ENCODE peak calls at places on chromosomes 4 and X, in four cellular contexts. B, Q, W and Z are unnamed samples.

GRCh38 chr4:79927931-79928330 is 145.1 kb downstream of the ANTXR2 start:
- DNase-seq in B (no peak), Q (no peak), W (no peak), Z (no peak)

GRCh38 chr4:38209654-38210053 is 249.5 kb downstream of the PTTG2 start:
- DNase-seq in B (peak; percentile 18), Q (no peak), W (no peak), Z (no peak)

GRCh38 chr4:105474110-105474518 is 252 bp upstream of the PPA2 start:
- DNase-seq in B (no peak), Q (no peak), W (no peak), Z (no peak)

GRCh38 chrX:7159132-7159861 is 11.3 kb upstream of the PUDP start:
- DNase-seq in B (no peak), Q (no peak), W (no peak), Z (no peak)

GRCh38 chr4:98507299-98507698 is 151.1 kb downstream of the TSPAN5 start:
- DNase-seq in B (no peak), Q (no peak), W (no peak), Z (no peak)

GRCh38 chr4:20253272-20253798 is 1.6 kb downstream of the SLIT2 start:
- DNase-seq in B (no peak), Q (no peak), W (peak; percentile 26), Z (no peak)

GRCh38 chr4:22463179-22463578 is 52.7 kb downstream of the ADGRA3 start:
- DNase-seq in B (no peak), Q (no peak), W (no peak), Z (no peak)

GRCh38 chrX:14027511-14028019 is 2.1 kb downstream of the GEMIN8 start:
- DNase-seq in B (peak; percentile 1), Q (no peak), W (peak; percentile 89), Z (no peak)

GRCh38 chr4:98659106-98659592 is 738 bp upstream of the TSPAN5 start:
- DNase-seq in B (no peak), Q (no peak), W (no peak), Z (peak; percentile 8)

GRCh38 chrX:12901486-12901885 is 4.9 kb upstream of the TLR8 start:
- DNase-seq in B (peak; percentile 11), Q (peak; percentile 59), W (peak; percentile 56), Z (no peak)

GRCh38 chr4:24471623-24472510 is 112.5 kb downstream of the DHX15 start:
- DNase-seq in B (no peak), Q (no peak), W (peak; percentile 9), Z (no peak)

GRCh38 chrX:30893206-30893605 is 4.2 kb upstream of the TAB3 start:
- DNase-seq in B (no peak), Q (no peak), W (no peak), Z (no peak)

GRCh38 chr4:168514249-168514852 is 17.5 kb downstream of the PALLD start:
- DNase-seq in B (peak; percentile 5), Q (no peak), W (peak; percentile 44), Z (peak; percentile 21)

GRCh38 chr4:11623726-11624037 is 195.0 kb upstream of the HS3ST1 start:
- DNase-seq in B (no peak), Q (no peak), W (peak; percentile 38), Z (no peak)

GRCh38 chr4:150152764-150153163 is 74.5 kb downstream of the DCLK2 start:
- DNase-seq in B (no peak), Q (no peak), W (peak; percentile 89), Z (no peak)

GRCh38 chrX:10744011-10744410 is 123.6 kb upstream of the MID1 start:
- DNase-seq in B (no peak), Q (no peak), W (no peak), Z (no peak)

GRCh38 chr4:98838977-98839618 is 89.8 kb downstream of the EIF4E start:
- DNase-seq in B (no peak), Q (no peak), W (peak; percentile 64), Z (no peak)

GRCh38 chrX:97039363-97040029 is 155.8 kb downstream of the RPA4 start:
- DNase-seq in B (no peak), Q (no peak), W (peak; percentile 81), Z (no peak)

GRCh38 chr4:107857741-107858140 is 33.0 kb downstream of the SGMS2 start:
- DNase-seq in B (no peak), Q (no peak), W (no peak), Z (no peak)

GRCh38 chr4:155207534-155208257 is 740 bp upstream of the NPY2R start:
- DNase-seq in B (no peak), Q (no peak), W (no peak), Z (no peak)

GRCh38 chrX:40759374-40759773 is 24.0 kb upstream of the MED14 start:
- DNase-seq in B (no peak), Q (no peak), W (no peak), Z (no peak)

GRCh38 chrX:74242050-74242449 is 61.9 kb upstream of the ZCCHC13 start:
- DNase-seq in B (peak; percentile 89), Q (no peak), W (peak; percentile 79), Z (no peak)

GRCh38 chrX:15946783-15947550 is 92.4 kb upstream of the AP1S2 start:
- DNase-seq in B (no peak), Q (no peak), W (peak; percentile 23), Z (peak; percentile 2)

GRCh38 chrX:150405006-150405405 is 41.9 kb downstream of the MAMLD1 start:
- DNase-seq in B (no peak), Q (no peak), W (no peak), Z (no peak)

GRCh38 chrX:109624641-109625311 is at the start of gene KCNE5:
- DNase-seq in B (no peak), Q (no peak), W (no peak), Z (no peak)

GRCh38 chr4:105122334-105122733 is 24.3 kb upstream of the TET2 start:
- DNase-seq in B (no peak), Q (no peak), W (peak; percentile 48), Z (peak; percentile 28)

GRCh38 chr4:148951346-148951745 is 509.1 kb upstream of the NR3C2 start:
- DNase-seq in B (no peak), Q (no peak), W (no peak), Z (no peak)

GRCh38 chr4:75902352-75902751 is at the start of gene PPEF2:
- DNase-seq in B (no peak), Q (no peak), W (no peak), Z (no peak)

GRCh38 chr4:1048781-1049590 is 37.6 kb downstream of the FGFRL1 start:
- DNase-seq in B (no peak), Q (no peak), W (peak; percentile 86), Z (no peak)

GRCh38 chr4:182738283-182739047 is 178.7 kb downstream of the DCTD start:
- DNase-seq in B (no peak), Q (no peak), W (no peak), Z (no peak)

GRCh38 chrX:40806511-40807220 is 71.3 kb upstream of the MED14 start:
- DNase-seq in B (no peak), Q (no peak), W (no peak), Z (no peak)

GRCh38 chr4:96352051-96352517 is 512.2 kb downstream of the PDHA2 start:
- DNase-seq in B (peak; percentile 0), Q (no peak), W (no peak), Z (peak; percentile 28)

GRCh38 chr4:89549907-89550306 is 242.3 kb upstream of the GPRIN3 start:
- DNase-seq in B (no peak), Q (no peak), W (peak; percentile 95), Z (no peak)

GRCh38 chr4:182555997-182556418 is 312.8 kb downstream of the TENM3 start:
- DNase-seq in B (no peak), Q (no peak), W (peak; percentile 42), Z (no peak)